ENCODE peak calls at places on chromosomes 7 and 10, in seven cellular contexts. S, L, N, P, J, A and X are unnamed samples.

GRCh38 chr10:59606551-59606961 is 103.1 kb downstream of the SLC16A9 start:
- DNase-seq in S (peak; percentile 39), L (no peak), N (no peak), P (no peak), J (no peak), A (no peak), X (no peak)

GRCh38 chr10:32501906-32502305 is 56.0 kb downstream of the CCDC7 start:
- DNase-seq in S (no peak), L (no peak), N (no peak), P (no peak), J (no peak), A (no peak), X (no peak)

GRCh38 chr10:58393317-58393716 is 8.1 kb downstream of the TFAM start:
- DNase-seq in S (peak; percentile 9), L (no peak), N (no peak), P (no peak), J (no peak), A (no peak), X (no peak)

GRCh38 chr10:121222842-121223241 is 371.7 kb downstream of the WDR11 start:
- DNase-seq in S (no peak), L (no peak), N (no peak), P (no peak), J (no peak), A (no peak), X (no peak)

GRCh38 chr7:48419401-48419800 is 248.1 kb downstream of the ABCA13 start:
- DNase-seq in S (no peak), L (no peak), N (no peak), P (no peak), J (no peak), A (no peak), X (no peak)

GRCh38 chr10:80281784-80282505 is 7.5 kb downstream of the MAT1A start:
- DNase-seq in S (no peak), L (no peak), N (no peak), P (no peak), J (no peak), A (no peak), X (no peak)

GRCh38 chr10:117980216-117980615 is 66.5 kb downstream of the RAB11FIP2 start:
- DNase-seq in S (peak; percentile 55), L (no peak), N (no peak), P (no peak), J (no peak), A (no peak), X (no peak)

GRCh38 chr10:15169555-15170407 is 1.3 kb upstream of the NMT2 start:
- DNase-seq in S (no peak), L (peak; percentile 52), N (peak; percentile 49), P (no peak), J (peak; percentile 12), A (no peak), X (peak; percentile 16)

GRCh38 chr7:12518920-12519681 is 51.4 kb upstream of the SCIN start:
- DNase-seq in S (peak; percentile 15), L (no peak), N (no peak), P (no peak), J (peak; percentile 25), A (no peak), X (no peak)

GRCh38 chr10:62049815-62050626 is 148.5 kb downstream of the ARID5B start:
- DNase-seq in S (peak; percentile 49), L (no peak), N (no peak), P (no peak), J (no peak), A (no peak), X (no peak)

GRCh38 chr10:63252095-63252762 is 119.1 kb downstream of the NRBF2 start:
- DNase-seq in S (no peak), L (no peak), N (no peak), P (no peak), J (no peak), A (no peak), X (no peak)

GRCh38 chr10:83750604-83751003 is 388.7 kb upstream of the GHITM start:
- DNase-seq in S (no peak), L (no peak), N (no peak), P (no peak), J (no peak), A (no peak), X (no peak)

DNA sequence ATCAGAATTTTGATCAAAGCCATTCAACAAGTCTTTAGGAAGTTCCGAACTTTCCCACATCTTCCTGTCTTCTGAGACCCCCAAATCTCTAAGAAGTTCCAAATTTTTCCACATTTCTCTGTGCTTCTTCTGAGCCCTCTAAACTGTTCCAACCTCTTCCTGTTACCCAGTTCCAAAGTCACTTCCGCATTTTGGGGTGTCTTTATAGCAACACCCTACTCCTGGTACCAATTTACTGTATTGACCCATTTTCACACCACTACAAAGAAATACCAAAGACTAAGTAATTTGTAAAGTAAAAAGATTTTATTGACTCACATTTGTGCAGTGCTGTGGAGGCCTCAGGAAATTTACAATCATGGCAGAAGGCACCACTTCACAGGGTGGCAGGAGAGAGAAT is 385.8 kb upstream of the GHITM start:
- DNase-seq in S (no peak), L (no peak), N (no peak), P (no peak), J (no peak), A (no peak), X (no peak)
- H3K9me3 ChIP-seq in S (peaks cover 58% of the 10 kb centered on the region), L (peaks cover 6% of the 10 kb centered on the region), N (peaks cover 28% of the 10 kb centered on the region), P (peaks cover 27% of the 10 kb centered on the region), J (no peaks in the 10 kb centered on the region), A (peaks cover 10% of the 10 kb centered on the region), X (no peaks in the 10 kb centered on the region)

GRCh38 chr7:5065107-5065407 is 19.4 kb downstream of the RBAK start:
- DNase-seq in S (no peak), L (no peak), N (no peak), P (no peak), J (no peak), A (no peak), X (no peak)

GRCh38 chr7:5064391-5065106 is 18.9 kb downstream of the RBAK start:
- DNase-seq in S (no peak), L (no peak), N (no peak), P (no peak), J (no peak), A (no peak), X (no peak)

DNA sequence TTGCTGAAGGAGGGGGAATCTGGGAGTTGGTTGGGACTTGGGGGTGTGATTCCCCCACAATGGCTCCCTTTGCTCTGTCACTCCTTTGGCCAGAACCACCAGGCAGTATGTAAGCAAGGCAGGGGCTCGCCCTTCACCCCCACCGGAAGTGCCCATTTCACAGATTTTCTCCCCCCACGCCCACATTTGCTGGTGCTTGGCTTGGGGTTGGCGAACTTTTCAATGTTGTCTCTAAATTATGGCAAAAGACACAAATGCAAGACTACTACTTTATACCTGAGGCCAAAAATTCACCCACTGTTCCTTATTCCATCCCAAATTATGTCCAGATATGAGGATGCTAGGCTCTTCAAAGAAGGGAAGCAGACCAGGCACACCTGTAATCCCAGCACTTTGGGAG is 24.5 kb downstream of the RBAK start:
- DNase-seq in S (no peak), L (no peak), N (no peak), P (no peak), J (no peak), A (no peak), X (no peak)
- H3K9me3 ChIP-seq in S (peaks cover 62% of the 10 kb centered on the region), L (peaks cover 43% of the 10 kb centered on the region), N (peaks cover 65% of the 10 kb centered on the region), P (peaks cover 48% of the 10 kb centered on the region), J (peaks cover 10% of the 10 kb centered on the region), A (no peaks in the 10 kb centered on the region), X (peaks cover 36% of the 10 kb centered on the region)

DNA sequence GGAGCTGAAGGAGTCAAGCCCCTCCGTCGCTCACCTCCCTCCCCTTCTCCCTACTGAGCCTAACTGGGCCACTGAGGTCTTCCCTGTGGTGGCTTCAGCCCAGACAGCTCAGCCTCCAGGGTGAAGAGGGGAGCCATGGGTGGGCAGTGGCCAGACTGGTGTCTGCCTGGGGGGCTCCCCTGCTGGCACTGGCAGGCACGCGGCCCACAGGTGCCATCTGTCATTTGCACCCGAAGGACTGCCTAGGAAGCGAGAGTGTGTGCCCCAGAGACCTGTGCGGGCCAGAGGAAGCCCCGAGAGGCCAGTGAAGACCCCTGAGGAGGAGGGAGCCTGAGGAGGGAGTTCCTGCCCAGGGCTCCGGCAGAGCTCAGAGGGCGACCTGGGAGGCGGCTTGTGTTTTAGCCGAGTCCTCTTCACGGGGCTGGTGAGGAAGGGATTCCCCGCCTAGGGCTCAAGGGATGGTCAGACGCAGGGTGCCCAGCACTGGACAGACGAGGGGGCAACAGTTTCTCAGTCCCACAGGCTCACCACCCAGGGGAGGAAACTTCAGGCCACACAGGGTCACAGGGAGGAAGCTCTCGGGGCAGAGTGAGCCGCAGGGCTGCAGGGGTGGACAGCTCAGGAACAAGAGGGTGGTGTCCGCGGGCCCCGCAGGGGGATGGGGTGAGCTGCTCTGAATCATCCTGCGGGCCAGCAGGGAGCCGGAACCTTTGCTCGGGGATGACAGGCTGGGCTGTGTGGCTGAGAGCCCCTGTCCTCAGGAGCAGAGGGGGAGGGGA is 76.2 kb upstream of the PPP2R2D start:
- DNase-seq in S (no peak), L (no peak), N (no peak), P (no peak), J (no peak), A (no peak), X (no peak)
- H3K9me3 ChIP-seq in S (no peaks in the 10 kb centered on the region), L (no peaks in the 10 kb centered on the region), N (no peaks in the 10 kb centered on the region), P (peaks cover 4% of the 10 kb centered on the region), J (no peaks in the 10 kb centered on the region), A (no peaks in the 10 kb centered on the region), X (no peaks in the 10 kb centered on the region)

GRCh38 chr7:27143950-27144798 is 693 bp upstream of the HOXA5 start:
- DNase-seq in S (no peak), L (no peak), N (no peak), P (no peak), J (no peak), A (peak; percentile 42), X (no peak)

GRCh38 chr7:27142562-27143021 is 889 bp downstream of the HOXA5 start:
- DNase-seq in S (no peak), L (no peak), N (no peak), P (no peak), J (no peak), A (no peak), X (no peak)

GRCh38 chr7:27141591-27142561 is 1.6 kb downstream of the HOXA5 start:
- DNase-seq in S (no peak), L (no peak), N (no peak), P (no peak), J (no peak), A (no peak), X (no peak)

GRCh38 chr7:27144799-27145166 is 1.3 kb upstream of the HOXA5 start:
- DNase-seq in S (no peak), L (no peak), N (no peak), P (no peak), J (no peak), A (peak; percentile 51), X (no peak)

DNA sequence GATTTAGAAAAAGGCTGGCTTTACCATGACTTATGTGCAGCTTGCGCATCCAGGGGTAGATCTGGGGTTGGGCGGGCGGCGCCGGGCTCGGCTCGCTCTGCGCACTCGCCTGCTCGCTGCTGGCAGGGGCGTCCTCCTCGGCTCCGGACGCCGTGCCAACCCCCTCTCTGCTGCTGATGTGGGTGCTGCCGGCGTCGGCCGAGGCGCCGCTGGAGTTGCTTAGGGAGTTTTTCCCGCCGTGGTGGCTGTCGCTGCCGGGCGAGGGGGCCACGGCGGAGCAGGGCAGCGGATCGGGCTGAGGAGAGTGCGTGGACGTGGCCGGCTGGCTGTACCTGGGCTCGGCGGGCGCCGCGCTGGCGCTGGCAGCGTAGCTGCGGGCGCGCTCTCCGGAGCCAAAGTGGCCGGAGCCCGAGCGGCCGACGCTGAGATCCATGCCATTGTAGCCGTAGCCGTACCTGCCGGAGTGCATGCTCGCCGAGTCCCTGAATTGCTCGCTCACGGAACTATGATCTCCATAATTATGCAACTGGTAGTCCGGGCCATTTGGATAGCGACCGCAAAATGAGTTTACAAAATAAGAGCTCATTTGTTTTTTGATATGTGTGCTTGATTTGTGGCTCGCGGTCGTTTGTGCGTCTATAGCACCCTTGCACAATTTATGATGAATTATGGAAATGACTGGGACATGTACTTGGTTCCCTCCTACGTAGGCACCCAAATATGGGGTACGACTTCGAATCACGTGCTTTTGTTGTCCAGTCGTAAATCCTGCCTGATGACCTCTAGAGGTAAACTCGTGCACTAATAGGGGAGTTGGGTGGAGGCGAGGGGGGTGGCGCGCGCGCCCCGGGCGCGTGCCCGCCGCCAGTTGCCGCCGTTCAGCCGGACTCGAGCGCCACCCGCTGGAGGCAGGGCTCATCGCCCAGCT is at the start of gene HOXA5:
- DNase-seq in S (no peak), L (no peak), N (no peak), P (no peak), J (no peak), A (peak; percentile 78), X (peak; percentile 48)
- H3K9me3 ChIP-seq in S (no peaks in the 10 kb centered on the region), L (no peaks in the 10 kb centered on the region), N (no peaks in the 10 kb centered on the region), P (no peaks in the 10 kb centered on the region), J (no peaks in the 10 kb centered on the region), A (no peaks in the 10 kb centered on the region), X (no peaks in the 10 kb centered on the region)